ENCODE peak calls at places on chromosomes 4 and X, in six cellular contexts. P is mesendoderm, Q is neuronal stem cell, C is fibroblast of lung, Z is HCT116, U is PC-9. R is an unnamed sample.
A peak's percentile ranks its signal among the peaks of the same experiment; 100 is the strongest.

GRCh38 chrX:41238543-41238942 is 95.4 kb upstream of the DDX3X start:
- DNase-seq in P (peak; percentile 54), Q (no peak), C (peak; percentile 23), Z (no peak), U (peak; percentile 44), R (no peak)

GRCh38 chrX:153972368-153973126 is at the start of gene TMEM187:
- DNase-seq in P (peak; percentile 96), Q (peak; percentile 77), C (peak; percentile 84), Z (peak; percentile 76), U (peak; percentile 70), R (peak; percentile 97)

GRCh38 chr4:128973384-128973783 is 120.0 kb downstream of the SCLT1 start:
- DNase-seq in P (no peak), Q (no peak), C (no peak), Z (no peak), U (no peak), R (no peak)

GRCh38 chr4:116880625-116881024 is 204.8 kb downstream of the TRAM1L1 start:
- DNase-seq in P (no peak), Q (no peak), C (no peak), Z (no peak), U (no peak), R (no peak)

GRCh38 chr4:185535818-185536729 is 767 bp upstream of the PDLIM3 start:
- DNase-seq in P (no peak), Q (no peak), C (no peak), Z (no peak), U (no peak), R (no peak)

GRCh38 chrX:106783716-106784115 is 18.8 kb upstream of the TBC1D8B start:
- DNase-seq in P (peak; percentile 5), Q (no peak), C (no peak), Z (no peak), U (no peak), R (no peak)

GRCh38 chr4:101020956-101021355 is 326.4 kb downstream of the PPP3CA start:
- DNase-seq in P (peak; percentile 70), Q (no peak), C (peak; percentile 35), Z (peak; percentile 79), U (no peak), R (no peak)

GRCh38 chrX:75603833-75604232 is 81.0 kb upstream of the ZDHHC15 start:
- DNase-seq in P (peak; percentile 21), Q (no peak), C (peak; percentile 18), Z (no peak), U (no peak), R (peak; percentile 77)

GRCh38 chrX:16869393-16870094 is 618 bp downstream of the RBBP7 start:
- DNase-seq in P (peak; percentile 38), Q (peak; percentile 17), C (no peak), Z (no peak), U (no peak), R (peak; percentile 82)

GRCh38 chr4:167787231-167787630 is 305.1 kb upstream of the ANXA10 start:
- DNase-seq in P (no peak), Q (no peak), C (no peak), Z (no peak), U (no peak), R (no peak)

GRCh38 chrX:131060147-131060546 is 2.0 kb downstream of the ARHGAP36 start:
- DNase-seq in P (no peak), Q (no peak), C (no peak), Z (no peak), U (no peak), R (no peak)

GRCh38 chrX:334971-335757 is 16.6 kb upstream of the GTPBP6 start:
- DNase-seq in P (no peak), Q (no peak), C (no peak), Z (no peak), U (no peak), R (no peak)

GRCh38 chrX:150100261-150100660 is 162.0 kb upstream of the EOLA2 start:
- DNase-seq in P (no peak), Q (no peak), C (no peak), Z (no peak), U (no peak), R (no peak)

GRCh38 chr4:83010522-83011318 is at the start of gene LIN54:
- DNase-seq in P (peak; percentile 80), Q (peak; percentile 58), C (peak; percentile 72), Z (peak; percentile 27), U (peak; percentile 57), R (peak; percentile 82)

GRCh38 chrX:40176979-40177430 is 79.2 kb upstream of the BCOR start:
- DNase-seq in P (peak; percentile 44), Q (no peak), C (no peak), Z (no peak), U (no peak), R (no peak)

GRCh38 chr4:24137596-24137962 is 247.7 kb upstream of the PPARGC1A start:
- DNase-seq in P (no peak), Q (no peak), C (no peak), Z (no peak), U (no peak), R (no peak)

GRCh38 chr4:24141836-24142235 is 252.0 kb upstream of the PPARGC1A start:
- DNase-seq in P (no peak), Q (no peak), C (no peak), Z (no peak), U (no peak), R (no peak)

GRCh38 chr4:24143741-24144140 is 253.9 kb upstream of the PPARGC1A start:
- DNase-seq in P (no peak), Q (no peak), C (no peak), Z (no peak), U (no peak), R (no peak)

GRCh38 chr4:24137963-24138601 is 248.2 kb upstream of the PPARGC1A start:
- DNase-seq in P (no peak), Q (no peak), C (peak; percentile 9), Z (no peak), U (no peak), R (no peak)

GRCh38 chr4:24140892-24141291 is 251.0 kb upstream of the PPARGC1A start:
- DNase-seq in P (no peak), Q (no peak), C (no peak), Z (no peak), U (no peak), R (no peak)
- H3K4me3 ChIP-seq in P (no peak overlapping the region), Q (no peak overlapping the region), C (no peak overlapping the region), Z (no peak overlapping the region), U (no peak overlapping the region), R (no peak overlapping the region)

GRCh38 chr4:256492-256891 is 48.8 kb downstream of the ZNF732 start:
- DNase-seq in P (peak; percentile 35), Q (no peak), C (no peak), Z (no peak), U (no peak), R (no peak)
- H3K4me2 ChIP-seq in P (no peak overlapping the region), Q (no peak overlapping the region), C (no peak overlapping the region), Z (no peak overlapping the region), U (no peak overlapping the region), R (no peak overlapping the region)

DNA sequence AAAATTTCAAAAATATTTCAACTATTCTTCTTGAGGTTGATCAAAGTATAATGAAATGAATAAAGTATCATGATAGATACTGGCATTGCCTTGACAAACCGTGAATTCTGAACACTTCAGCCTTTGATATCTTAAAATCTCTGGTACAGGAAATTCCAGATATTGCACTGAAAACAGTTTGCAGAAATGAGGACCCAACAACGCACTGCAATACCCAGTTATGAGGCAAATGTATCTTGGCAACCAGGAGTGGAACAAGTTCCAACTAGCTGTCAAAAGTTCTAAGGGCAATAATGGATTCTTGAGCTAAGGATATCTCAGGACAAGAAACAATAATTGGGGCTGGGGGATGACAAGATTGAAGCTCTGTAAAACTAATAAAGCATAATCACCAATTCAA is 38.2 kb downstream of the EIF4E start:
- DNase-seq in P (no peak), Q (no peak), C (peak; percentile 31), Z (no peak), U (no peak), R (no peak)
- H3K4me3 ChIP-seq in P (no peak overlapping the region), Q (no peak overlapping the region), C (no peak overlapping the region), Z (no peak overlapping the region), U (no peak overlapping the region), R (no peak overlapping the region)

DNA sequence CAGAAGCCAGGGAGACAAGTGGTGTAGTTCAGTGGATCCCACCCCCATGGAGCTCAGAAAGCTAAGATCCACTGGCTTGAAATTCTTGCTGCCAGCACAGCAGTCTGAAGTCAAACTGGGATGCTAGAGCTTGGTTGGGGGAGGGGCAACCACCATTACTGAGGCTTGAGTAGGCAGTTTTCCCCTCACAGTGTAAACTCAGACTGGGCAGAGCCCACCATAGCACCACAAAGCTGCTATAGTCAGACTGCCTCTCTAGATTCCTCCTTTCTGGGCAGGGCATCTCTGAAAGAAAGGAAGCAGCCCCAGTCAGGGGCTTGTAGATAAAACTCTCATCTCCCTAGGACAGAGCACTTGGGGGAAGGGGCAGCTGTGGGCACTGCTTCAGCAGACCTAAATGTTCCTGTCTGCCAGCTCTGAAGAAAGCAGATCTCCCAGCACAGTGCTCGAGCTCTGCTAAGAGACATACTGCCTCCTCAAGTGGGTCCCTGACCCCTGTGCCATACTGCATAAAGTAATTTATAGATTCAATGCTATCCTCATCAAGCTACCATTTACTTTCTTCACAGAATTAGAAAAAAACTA is 163.2 kb downstream of the HHIP start:
- DNase-seq in P (peak; percentile 25), Q (no peak), C (no peak), Z (no peak), U (no peak), R (no peak)
- H3K4me2 ChIP-seq in P (no peak overlapping the region), Q (no peak overlapping the region), C (no peak overlapping the region), Z (no peak overlapping the region), U (no peak overlapping the region), R (no peak overlapping the region)

GRCh38 chr4:7074423-7074822 is 6.6 kb upstream of the GRPEL1 start:
- DNase-seq in P (no peak), Q (no peak), C (no peak), Z (no peak), U (peak; percentile 79), R (no peak)
- H3K4me3 ChIP-seq in P (no peak overlapping the region), Q (no peak overlapping the region), C (no peak overlapping the region), Z (no peak overlapping the region), U (no peak overlapping the region), R (no peak overlapping the region)

DNA sequence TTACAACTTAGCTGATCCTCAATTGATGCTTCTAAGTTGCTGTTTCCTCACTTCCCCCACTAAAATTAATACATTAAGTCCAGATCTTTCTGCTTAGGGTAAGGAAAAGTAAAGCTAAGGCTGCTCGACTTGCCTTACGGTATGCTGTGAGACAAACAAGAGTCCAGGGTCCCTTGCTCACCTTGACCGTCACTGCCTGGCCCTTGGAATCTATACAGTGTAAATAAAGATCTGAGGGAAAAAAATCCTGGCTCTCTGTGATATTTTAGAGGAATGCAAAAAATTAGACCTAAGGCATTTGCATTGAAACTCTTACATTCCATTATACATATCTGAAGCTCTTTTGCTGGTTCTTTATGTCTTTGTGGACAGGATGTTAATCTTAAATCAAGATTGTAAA is 129.6 kb upstream of the HCCS start:
- DNase-seq in P (no peak), Q (no peak), C (no peak), Z (no peak), U (no peak), R (no peak)
- H3K4me2 ChIP-seq in P (no peak overlapping the region), Q (no peak overlapping the region), C (no peak overlapping the region), Z (no peak overlapping the region), U (no peak overlapping the region), R (no peak overlapping the region)

DNA sequence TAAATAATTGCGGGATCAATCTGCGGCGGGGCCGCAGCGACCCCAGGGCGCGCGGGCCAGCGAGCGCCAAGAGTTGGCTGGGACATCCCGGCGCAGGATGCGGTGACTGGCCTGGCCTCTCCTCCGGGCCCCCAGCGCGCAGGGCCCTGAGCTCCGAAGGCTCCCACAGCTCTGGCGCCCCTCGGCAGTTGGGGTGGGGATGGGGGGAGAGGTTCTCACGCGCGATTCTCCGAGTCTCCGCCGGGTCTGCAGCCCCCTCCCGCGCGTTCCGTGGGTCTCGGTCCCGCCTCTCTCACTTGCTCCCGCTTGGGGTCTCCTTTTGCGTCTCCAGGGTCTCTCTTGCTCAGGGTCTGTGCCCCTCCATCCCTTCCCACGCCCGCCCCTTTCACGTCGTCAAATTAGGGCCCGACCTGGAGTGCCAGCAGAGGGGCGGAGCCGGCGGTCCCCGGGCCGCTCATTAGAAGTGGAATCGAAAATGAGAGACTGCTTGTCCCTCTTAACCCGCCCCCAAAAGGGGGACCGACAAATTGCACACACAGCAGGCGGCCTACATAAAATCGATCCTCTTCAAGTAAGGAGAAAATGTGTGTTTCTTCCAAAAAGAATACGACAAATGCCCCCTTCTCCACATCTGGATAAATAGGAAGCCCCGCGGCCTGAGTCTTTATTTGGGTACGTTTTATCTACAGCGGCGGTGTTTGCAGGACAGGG is 859 bp upstream of the NKX1-1 start:
- DNase-seq in P (no peak), Q (no peak), C (no peak), Z (no peak), U (no peak), R (no peak)
- H3K4me3 ChIP-seq in P (no peak overlapping the region), Q (no peak overlapping the region), C (no peak overlapping the region), Z (no peak overlapping the region), U (no peak overlapping the region), R (no peak overlapping the region)